ENCODE peak calls at places on chromosomes 12 and 14, in four cellular contexts. One of them, this sample, is unnamed.
A peak's percentile ranks its signal among the peaks of the same experiment; 100 is the strongest.

GRCh38 chr12:13913371-13913770 is 68.0 kb downstream of the GRIN2B start:
- DNase-seq in skeletal muscle cell: no peak
- DNase-seq in cardiac muscle cell: no peak
- DNase-seq in AG09309: no peak
- DNase-seq in this sample: no peak

GRCh38 chr14:104966261-104967143 is 11.7 kb downstream of the AHNAK2 start:
- DNase-seq in skeletal muscle cell: no peak
- DNase-seq in cardiac muscle cell: no peak
- DNase-seq in AG09309: no peak
- DNase-seq in this sample: no peak

GRCh38 chr12:124091835-124092234 is 118.8 kb downstream of the ZNF664 start:
- DNase-seq in skeletal muscle cell: no peak
- DNase-seq in cardiac muscle cell: no peak
- DNase-seq in AG09309: no peak
- DNase-seq in this sample: no peak

GRCh38 chr12:71664411-71665108 is 459 bp downstream of the THAP2 start:
- DNase-seq in skeletal muscle cell: no peak
- DNase-seq in cardiac muscle cell: peak; percentile 21
- DNase-seq in AG09309: no peak
- DNase-seq in this sample: no peak

GRCh38 chr12:27812502-27812901 is 32.5 kb upstream of the MANSC4 start:
- DNase-seq in skeletal muscle cell: no peak
- DNase-seq in cardiac muscle cell: no peak
- DNase-seq in AG09309: no peak
- DNase-seq in this sample: no peak

GRCh38 chr12:93336344-93336743 is 41.4 kb upstream of the NUDT4 start:
- DNase-seq in skeletal muscle cell: peak; percentile 79
- DNase-seq in cardiac muscle cell: peak; percentile 62
- DNase-seq in AG09309: no peak
- DNase-seq in this sample: peak; percentile 62

GRCh38 chr12:106227641-106228319 is 20.0 kb downstream of the CKAP4 start:
- DNase-seq in skeletal muscle cell: no peak
- DNase-seq in cardiac muscle cell: peak; percentile 24
- DNase-seq in AG09309: no peak
- DNase-seq in this sample: no peak

GRCh38 chr12:89943461-89943860 is 234.8 kb upstream of the ATP2B1 start:
- DNase-seq in skeletal muscle cell: no peak
- DNase-seq in cardiac muscle cell: no peak
- DNase-seq in AG09309: no peak
- DNase-seq in this sample: no peak

GRCh38 chr12:125222876-125223275 is 157.6 kb downstream of the AACS start:
- DNase-seq in skeletal muscle cell: no peak
- DNase-seq in cardiac muscle cell: no peak
- DNase-seq in AG09309: no peak
- DNase-seq in this sample: no peak

GRCh38 chr12:24864796-24865125 is 84.1 kb downstream of the BCAT1 start:
- DNase-seq in skeletal muscle cell: no peak
- DNase-seq in cardiac muscle cell: no peak
- DNase-seq in AG09309: no peak
- DNase-seq in this sample: peak; percentile 75

GRCh38 chr12:112381421-112381897 is 772 bp downstream of the HECTD4 start:
- DNase-seq in skeletal muscle cell: no peak
- DNase-seq in cardiac muscle cell: no peak
- DNase-seq in AG09309: no peak
- DNase-seq in this sample: no peak

GRCh38 chr12:48542300-48542928 is 17.0 kb downstream of the OR8S1 start:
- DNase-seq in skeletal muscle cell: no peak
- DNase-seq in cardiac muscle cell: peak; percentile 53
- DNase-seq in AG09309: no peak
- DNase-seq in this sample: no peak

GRCh38 chr12:93790472-93791152 is 113.4 kb downstream of the CRADD start:
- DNase-seq in skeletal muscle cell: peak; percentile 89
- DNase-seq in cardiac muscle cell: peak; percentile 90
- DNase-seq in AG09309: no peak
- DNase-seq in this sample: no peak

GRCh38 chr12:128813883-128814282 is 9.9 kb downstream of the SLC15A4 start:
- DNase-seq in skeletal muscle cell: no peak
- DNase-seq in cardiac muscle cell: no peak
- DNase-seq in AG09309: no peak
- DNase-seq in this sample: no peak

GRCh38 chr14:50859296-50859624 is 12.6 kb upstream of the ABHD12B start:
- DNase-seq in skeletal muscle cell: no peak
- DNase-seq in cardiac muscle cell: no peak
- DNase-seq in AG09309: no peak
- DNase-seq in this sample: no peak

GRCh38 chr14:64815257-64815656 is 64.5 kb downstream of the SPTB start:
- DNase-seq in skeletal muscle cell: no peak
- DNase-seq in cardiac muscle cell: no peak
- DNase-seq in AG09309: no peak
- DNase-seq in this sample: no peak

GRCh38 chr14:101223561-101224162 is 320.1 kb upstream of the RTL1 start:
- DNase-seq in skeletal muscle cell: no peak
- DNase-seq in cardiac muscle cell: no peak
- DNase-seq in AG09309: no peak
- DNase-seq in this sample: no peak

GRCh38 chr14:41922014-41922413 is 315.3 kb downstream of the LRFN5 start:
- DNase-seq in skeletal muscle cell: no peak
- DNase-seq in cardiac muscle cell: no peak
- DNase-seq in AG09309: no peak
- DNase-seq in this sample: no peak

GRCh38 chr12:95784886-95785285 is 5.7 kb downstream of the NTN4 start:
- DNase-seq in skeletal muscle cell: no peak
- DNase-seq in cardiac muscle cell: no peak
- DNase-seq in AG09309: no peak
- DNase-seq in this sample: no peak

GRCh38 chr12:114780746-114781399 is 96.9 kb upstream of the TBX3 start:
- DNase-seq in skeletal muscle cell: no peak
- DNase-seq in cardiac muscle cell: no peak
- DNase-seq in AG09309: no peak
- DNase-seq in this sample: no peak

GRCh38 chr14:55470025-55470424 is 29.6 kb upstream of the TBPL2 start:
- DNase-seq in skeletal muscle cell: no peak
- DNase-seq in cardiac muscle cell: no peak
- DNase-seq in AG09309: no peak
- DNase-seq in this sample: no peak

GRCh38 chr14:69260979-69261605 is 1.1 kb downstream of the GALNT16 start:
- DNase-seq in skeletal muscle cell: no peak
- DNase-seq in cardiac muscle cell: no peak
- DNase-seq in AG09309: no peak
- DNase-seq in this sample: no peak

GRCh38 chr14:82999802-83000201 is 1466.1 kb upstream of the SEL1L start:
- DNase-seq in skeletal muscle cell: no peak
- DNase-seq in cardiac muscle cell: no peak
- DNase-seq in AG09309: no peak
- DNase-seq in this sample: no peak

GRCh38 chr12:50166776-50167025 is 468 bp downstream of the CERS5 start:
- DNase-seq in skeletal muscle cell: no peak
- DNase-seq in cardiac muscle cell: no peak
- DNase-seq in AG09309: no peak
- DNase-seq in this sample: no peak

GRCh38 chr14:37819155-37820015 is 224.0 kb downstream of the TTC6 start:
- DNase-seq in skeletal muscle cell: peak; percentile 7
- DNase-seq in cardiac muscle cell: peak; percentile 46
- DNase-seq in AG09309: peak; percentile 27
- DNase-seq in this sample: peak; percentile 54

GRCh38 chr12:28413455-28414109 is 223.3 kb downstream of the CCDC91 start:
- DNase-seq in skeletal muscle cell: no peak
- DNase-seq in cardiac muscle cell: no peak
- DNase-seq in AG09309: no peak
- DNase-seq in this sample: no peak

GRCh38 chr12:131312793-131313545 is 359.3 kb downstream of the ADGRD1 start:
- DNase-seq in skeletal muscle cell: no peak
- DNase-seq in cardiac muscle cell: no peak
- DNase-seq in AG09309: no peak
- DNase-seq in this sample: no peak

GRCh38 chr12:131313635-131314034 is 359.9 kb downstream of the ADGRD1 start:
- DNase-seq in skeletal muscle cell: no peak
- DNase-seq in cardiac muscle cell: no peak
- DNase-seq in AG09309: no peak
- DNase-seq in this sample: no peak

GRCh38 chr12:131315601-131316000 is 361.9 kb downstream of the ADGRD1 start:
- DNase-seq in skeletal muscle cell: no peak
- DNase-seq in cardiac muscle cell: no peak
- DNase-seq in AG09309: no peak
- DNase-seq in this sample: no peak

GRCh38 chr12:131311764-131312163 is 358.1 kb downstream of the ADGRD1 start:
- DNase-seq in skeletal muscle cell: no peak
- DNase-seq in cardiac muscle cell: no peak
- DNase-seq in AG09309: no peak
- DNase-seq in this sample: no peak

DNA sequence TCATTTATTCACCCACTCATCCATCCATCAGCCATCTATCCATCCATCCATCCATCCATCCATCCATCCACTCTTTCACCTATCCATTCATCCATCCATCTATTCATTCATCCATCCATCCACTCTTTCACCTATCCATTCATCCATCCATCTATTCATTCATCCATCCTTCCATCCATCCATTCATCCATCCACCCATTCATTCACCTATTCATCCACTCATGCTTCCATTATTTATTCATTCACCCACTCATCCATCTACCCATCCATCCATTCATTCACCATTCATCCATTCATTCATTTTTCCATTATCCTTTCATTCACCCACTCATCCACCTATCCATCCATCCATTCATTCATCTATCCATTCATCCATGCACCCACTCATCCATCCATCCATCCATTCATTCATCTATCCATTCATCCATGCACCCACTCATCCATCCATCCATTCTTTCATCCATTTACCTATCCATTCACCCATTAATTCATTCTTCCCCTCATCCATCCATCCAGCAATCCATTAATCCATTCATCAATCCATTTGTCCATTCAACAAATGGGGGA is 360.9 kb downstream of the ADGRD1 start:
- DNase-seq in skeletal muscle cell: no peak
- DNase-seq in cardiac muscle cell: no peak
- DNase-seq in AG09309: no peak
- DNase-seq in this sample: no peak
- H3K4me3 ChIP-seq in skeletal muscle cell: no peak overlapping the region
- H3K4me3 ChIP-seq in cardiac muscle cell: no peak overlapping the region
- H3K4me3 ChIP-seq in AG09309: no peak overlapping the region
- H3K4me3 ChIP-seq in this sample: no peak overlapping the region

GRCh38 chr14:57828713-57829112 is 37.2 kb downstream of the SLC35F4 start:
- DNase-seq in skeletal muscle cell: no peak
- DNase-seq in cardiac muscle cell: no peak
- DNase-seq in AG09309: no peak
- DNase-seq in this sample: no peak
- H3K4me3 ChIP-seq in skeletal muscle cell: no peak overlapping the region
- H3K4me3 ChIP-seq in cardiac muscle cell: no peak overlapping the region
- H3K4me3 ChIP-seq in AG09309: no peak overlapping the region
- H3K4me3 ChIP-seq in this sample: no peak overlapping the region

DNA sequence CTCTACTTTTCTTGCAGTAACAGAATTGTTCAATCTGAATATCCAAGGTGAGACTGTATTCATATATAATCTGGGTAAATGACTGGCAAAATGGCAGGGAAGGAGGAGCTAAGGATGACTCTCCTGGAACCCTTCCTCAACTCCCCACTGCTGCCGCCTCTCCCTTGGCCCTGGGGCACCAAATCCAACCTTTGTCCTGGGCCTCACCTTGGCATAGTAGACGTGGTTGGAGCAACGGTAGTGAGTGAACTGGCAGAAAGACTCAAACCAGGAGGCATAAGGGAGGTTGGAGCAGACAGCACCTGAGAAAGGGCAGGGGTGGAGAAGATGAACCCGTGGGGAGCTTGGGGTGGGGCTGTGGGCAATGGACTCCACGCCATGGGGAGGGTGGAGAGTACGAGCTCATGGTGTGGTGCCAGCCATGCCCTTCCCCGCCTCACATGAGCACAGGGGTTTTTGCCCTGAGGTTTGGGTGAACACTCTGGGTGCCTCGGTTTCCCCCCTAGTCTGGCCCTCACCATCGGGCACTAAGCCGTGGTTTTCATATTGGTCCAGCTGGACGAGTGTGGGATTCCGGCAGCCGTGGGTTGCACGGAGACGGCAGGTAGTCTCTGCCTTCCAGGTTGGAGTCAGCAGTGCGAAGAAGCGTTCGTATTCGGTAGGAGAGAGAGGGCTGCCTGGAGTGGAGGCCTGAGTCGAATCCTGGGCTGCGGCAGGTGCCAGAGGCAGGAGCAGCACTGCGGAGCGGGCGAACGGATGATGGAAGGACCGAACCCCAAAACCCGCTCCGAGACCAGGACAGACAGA is 753 bp downstream of the ACRBP start:
- DNase-seq in skeletal muscle cell: no peak
- DNase-seq in cardiac muscle cell: no peak
- DNase-seq in AG09309: no peak
- DNase-seq in this sample: no peak
- H3K4me3 ChIP-seq in skeletal muscle cell: peak overlapping the region; percentile 37
- H3K4me3 ChIP-seq in cardiac muscle cell: peak overlapping the region; percentile 30
- H3K4me3 ChIP-seq in AG09309: no peak overlapping the region
- H3K4me3 ChIP-seq in this sample: peak overlapping the region; percentile 61

GRCh38 chr14:68042591-68043210 is 223.1 kb downstream of the RAD51B start:
- DNase-seq in skeletal muscle cell: no peak
- DNase-seq in cardiac muscle cell: no peak
- DNase-seq in AG09309: no peak
- DNase-seq in this sample: peak; percentile 91
- H3K4me3 ChIP-seq in skeletal muscle cell: no peak overlapping the region
- H3K4me3 ChIP-seq in cardiac muscle cell: no peak overlapping the region
- H3K4me3 ChIP-seq in AG09309: no peak overlapping the region
- H3K4me3 ChIP-seq in this sample: no peak overlapping the region